ENCODE peak calls at places on chromosome 4, in five cellular contexts. C is T-helper 1 cell; Q is ureter; J is activated T-helper 1 cell treated with anti-CD3 and anti-CD28 coated beads, Interleukin-12 subunit alpha, Interleukin-12 subunit beta, Interleukin-2, Interleukin-4 antibody, amounts not matched to agents 30 ng/mL and 10 ng/mL and 1 ng/mL, durations not matched to agents 14 hours and 24 hours and 36 hours; V is SK-N-SH. F is an unnamed sample.

GRCh38 chr4:180828455-180829018 is 1414.7 kb upstream of the TENM3 start:
- DNase-seq in Q (no peak), C (no peak), J (no peak), V (peak), F (no peak)

GRCh38 chr4:6907658-6908191 is 1.9 kb upstream of the TBC1D14 start:
- DNase-seq in Q (no peak), V (peak), C (no peak), J (no peak), F (peak)

GRCh38 chr4:174717788-174718187 is 111.3 kb downstream of the GLRA3 start:
- DNase-seq in C (no peak), V (no peak), Q (no peak), J (no peak), F (no peak)

GRCh38 chr4:158193171-158193749 is 17.0 kb upstream of the TMEM144 start:
- DNase-seq in C (no peak), V (peak), Q (no peak), J (no peak), F (no peak)

GRCh38 chr4:15376594-15376993 is 51.2 kb upstream of the C1QTNF7 start:
- DNase-seq in J (no peak), V (no peak), Q (no peak), C (no peak), F (no peak)

GRCh38 chr4:1209821-1210220 is 37.4 kb upstream of the SPON2 start:
- DNase-seq in C (no peak), V (peak), J (no peak), Q (peak), F (peak)

GRCh38 chr4:147157860-147158701 is 212.4 kb upstream of the TTC29 start:
- DNase-seq in J (no peak), Q (no peak), V (peak), C (no peak), F (no peak)

GRCh38 chr4:8820178-8821102 is 51.2 kb downstream of the HMX1 start:
- DNase-seq in J (no peak), C (peak), V (peak), Q (peak), F (peak)

GRCh38 chr4:184722798-184723197 is 11.1 kb downstream of the CENPU start:
- DNase-seq in Q (no peak), V (no peak), C (no peak), J (no peak), F (peak)